ENCODE peak calls at places on chromosome 1, in seven cellular contexts. G is foreskin fibroblast, X is lower lobe of right lung, E is retinal pigment epithelial cell, J is cardiac muscle cell, M is hepatocyte, R is HL-60. F is an unnamed sample.
A peak's percentile ranks its signal among the peaks of the same experiment; 100 is the strongest.

GRCh38 chr1:172637522-172637921 is 21.4 kb upstream of the FASLG start:
- DNase-seq in X (no peak), M (no peak), E (peak; percentile 21), R (no peak), J (peak; percentile 88), G (peak; percentile 85), F (peak; percentile 84)

GRCh38 chr1:31703431-31704260 is at the start of gene COL16A1:
- DNase-seq in J (peak; percentile 81), R (no peak), G (peak; percentile 62), M (peak; percentile 85), E (no peak), X (no peak), F (no peak)

GRCh38 chr1:7178741-7179140 is 393.5 kb downstream of the CAMTA1 start:
- DNase-seq in M (no peak), G (no peak), E (no peak), X (no peak), J (no peak), R (no peak), F (no peak)

GRCh38 chr1:156493749-156494148 is 6.8 kb downstream of the MEF2D start:
- DNase-seq in G (no peak), J (no peak), X (no peak), E (no peak), M (no peak), R (no peak), F (no peak)

GRCh38 chr1:45001011-45001481 is 10.1 kb downstream of the HECTD3 start:
- DNase-seq in J (no peak), X (peak; percentile 75), R (peak; percentile 58), G (no peak), E (no peak), M (no peak), F (no peak)

GRCh38 chr1:61271412-61271789 is 189.0 kb downstream of the NFIA start:
- DNase-seq in G (no peak), J (no peak), E (no peak), X (no peak), M (no peak), R (no peak), F (no peak)

GRCh38 chr1:36142121-36142520 is 7.2 kb downstream of the TRAPPC3 start:
- DNase-seq in M (no peak), J (no peak), R (no peak), E (no peak), G (no peak), X (no peak), F (no peak)

GRCh38 chr1:180563013-180563827 is 4.5 kb downstream of the OVAAL start:
- DNase-seq in M (peak; percentile 50), J (peak; percentile 49), E (no peak), X (no peak), R (no peak), G (peak; percentile 39), F (no peak)

GRCh38 chr1:7207875-7208646 is 422.8 kb downstream of the CAMTA1 start:
- DNase-seq in J (peak; percentile 73), G (peak; percentile 37), X (no peak), E (peak; percentile 50), R (peak; percentile 46), M (peak; percentile 71), F (peak; percentile 39)

GRCh38 chr1:179228783-179229213 is 679 bp downstream of the ABL2 start:
- DNase-seq in E (no peak), G (no peak), X (peak; percentile 61), M (peak; percentile 69), J (peak; percentile 24), R (peak; percentile 29), F (no peak)

GRCh38 chr1:109687641-109688499 is at the start of gene GSTM1:
- DNase-seq in R (peak; percentile 39), M (peak; percentile 79), X (no peak), E (peak; percentile 19), J (peak; percentile 82), G (peak; percentile 68), F (no peak)
- TF ChIP-seq CTCF in R (no peak), M (peak; percentile 22), X (no peak), E (peak; percentile 32), J (peak; percentile 29), G (no peak), F (peak; percentile 61)

DNA sequence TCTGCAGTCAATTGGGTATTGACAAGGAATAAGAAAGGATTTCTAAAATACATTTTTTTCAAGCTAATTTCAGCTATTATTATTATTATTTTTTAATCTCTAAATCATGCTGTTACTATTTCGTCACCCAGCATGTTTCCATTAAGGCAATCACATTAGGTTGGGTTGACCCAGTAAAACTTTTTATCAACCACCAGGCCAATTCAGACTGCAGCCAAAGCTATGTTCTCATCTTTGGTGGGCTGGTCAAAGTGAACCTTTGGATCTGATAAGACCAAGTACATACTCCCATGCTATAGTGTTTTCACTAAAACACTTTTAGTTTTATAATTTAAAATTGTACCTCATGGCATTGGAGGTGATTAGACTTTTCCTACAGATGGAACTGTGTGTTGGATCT is 198.6 kb downstream of the PBX1 start:
- DNase-seq in R (no peak), J (no peak), E (no peak), M (no peak), X (no peak), G (no peak), F (no peak)
- H3K4me3 ChIP-seq in R (no peak overlapping the region), J (no peak overlapping the region), E (no peak overlapping the region), M (no peak overlapping the region), X (no peak overlapping the region), G (no peak overlapping the region), F (no peak overlapping the region)

GRCh38 chr1:46535063-46535462 is 16.4 kb downstream of the KNCN start:
- DNase-seq in M (peak; percentile 41), X (no peak), E (no peak), J (peak; percentile 18), R (peak; percentile 51), G (no peak), F (no peak)
- TF ChIP-seq CTCF in M (peak; percentile 30), X (peak; percentile 35), E (peak; percentile 78), J (peak; percentile 49), R (peak; percentile 74), G (peak; percentile 38), F (peak; percentile 60)

GRCh38 chr1:110225756-110226404 is 15.8 kb downstream of the KCNC4 start:
- DNase-seq in E (no peak), G (no peak), R (no peak), J (no peak), M (no peak), X (no peak), F (no peak)
- H3K4me3 ChIP-seq in E (no peak overlapping the region), G (no peak overlapping the region), R (no peak overlapping the region), J (no peak overlapping the region), M (no peak overlapping the region), X (no peak overlapping the region), F (no peak overlapping the region)

DNA sequence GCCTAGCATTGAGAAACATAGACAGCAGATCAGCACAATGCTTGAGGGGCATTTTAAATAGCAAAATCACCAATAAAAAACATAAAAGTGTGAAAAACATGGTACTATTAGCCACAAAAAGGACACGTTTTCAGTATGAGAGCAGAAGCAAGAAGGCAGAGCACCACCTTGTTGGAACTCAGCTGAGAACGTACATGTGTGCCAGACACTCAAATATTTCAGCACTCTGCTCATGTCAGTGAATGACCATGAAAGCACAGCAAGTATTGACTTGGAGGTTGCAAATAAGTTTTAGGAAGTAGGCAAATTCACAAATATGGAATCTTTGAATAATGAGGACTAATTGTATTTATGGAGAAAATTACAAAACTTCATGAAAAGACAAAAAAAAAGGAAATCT is 193.4 kb upstream of the PKN2 start:
- DNase-seq in R (no peak), M (no peak), J (no peak), X (no peak), G (no peak), E (no peak), F (no peak)
- TF ChIP-seq CTCF in R (no peak), M (no peak), J (no peak), X (no peak), G (no peak), E (no peak), F (no peak)

DNA sequence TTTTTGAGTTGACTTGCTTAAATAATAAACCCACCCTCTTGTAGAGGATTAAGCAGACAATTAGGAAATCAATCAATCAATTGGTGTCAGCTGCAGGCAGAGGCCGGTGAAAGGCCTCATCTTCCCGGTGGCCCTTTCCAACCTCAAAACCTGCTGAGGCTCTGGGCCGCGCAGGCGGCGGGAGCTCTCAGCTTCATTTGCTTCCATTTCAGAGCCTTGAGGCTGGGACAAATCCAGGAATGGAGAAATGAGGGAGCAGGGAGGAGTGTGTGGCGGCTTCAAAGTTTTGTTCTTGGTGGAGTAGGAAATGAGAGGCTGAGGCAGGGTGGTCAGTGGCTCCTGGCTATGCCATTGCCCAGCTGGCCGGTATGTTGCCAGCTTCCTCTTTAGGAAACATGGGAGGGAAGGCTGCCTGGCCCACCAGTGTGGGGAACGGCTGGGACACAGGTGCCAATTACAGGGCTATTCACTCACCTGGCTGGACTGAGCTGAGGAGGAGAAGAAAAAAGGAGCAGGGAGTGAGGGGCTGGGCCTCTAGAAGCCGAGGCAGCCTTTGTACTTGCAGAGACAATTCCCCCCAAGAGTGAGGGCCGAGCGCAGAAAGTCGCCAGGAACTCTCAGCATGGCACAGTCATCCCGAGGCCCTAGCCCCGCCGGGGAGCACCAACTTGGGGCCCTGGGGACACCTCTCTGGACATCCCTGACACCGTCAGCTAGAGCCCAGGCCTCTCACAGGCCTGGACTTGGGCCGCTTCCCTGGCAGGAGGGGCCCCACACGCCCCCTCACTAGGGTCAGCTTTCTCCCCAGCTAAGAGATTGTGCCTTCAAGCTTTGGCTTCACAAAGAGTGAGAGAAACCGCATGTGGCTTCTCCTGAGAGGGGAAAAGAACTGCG is 4.4 kb downstream of the POU3F1 start:
- DNase-seq in X (no peak), G (no peak), R (no peak), E (no peak), J (no peak), M (no peak), F (no peak)
- H3K4me3 ChIP-seq in X (no peak overlapping the region), G (no peak overlapping the region), R (no peak overlapping the region), E (no peak overlapping the region), J (no peak overlapping the region), M (no peak overlapping the region), F (no peak overlapping the region)